ENCODE peak calls at places on chromosome 4, in eight cellular contexts. Y, I, S, H, F, B, U and Z are unnamed samples.

GRCh38 chr4:87901426-87901825 is 68.7 kb downstream of the MEPE start:
- DNase-seq in B (no peak), H (no peak), S (no peak), Y (no peak), F (no peak), U (no peak), I (no peak), Z (no peak)

GRCh38 chr4:89868999-89869589 is 25.6 kb upstream of the MMRN1 start:
- DNase-seq in I (no peak), B (no peak), U (no peak), F (no peak), S (no peak), Y (no peak), H (no peak), Z (no peak)

GRCh38 chr4:52912608-52913007 is 50.5 kb downstream of the RASL11B start:
- DNase-seq in I (peak; percentile 10), H (no peak), B (no peak), Y (no peak), U (no peak), S (no peak), F (no peak), Z (no peak)

GRCh38 chr4:17613761-17614415 is 553 bp upstream of the MED28 start:
- DNase-seq in H (no peak), U (no peak), S (no peak), F (no peak), B (no peak), I (peak; percentile 6), Y (no peak), Z (no peak)

GRCh38 chr4:102586644-102587021 is 85.5 kb downstream of the NFKB1 start:
- DNase-seq in S (no peak), F (no peak), U (no peak), H (no peak), I (no peak), B (no peak), Y (peak; percentile 53), Z (no peak)

GRCh38 chr4:98673978-98674377 is 15.6 kb upstream of the TSPAN5 start:
- DNase-seq in Y (no peak), I (no peak), F (no peak), B (no peak), U (no peak), H (no peak), S (no peak), Z (no peak)

GRCh38 chr4:148776944-148777343 is 334.7 kb upstream of the NR3C2 start:
- DNase-seq in S (no peak), B (no peak), I (peak; percentile 45), U (no peak), F (no peak), Y (no peak), H (no peak), Z (no peak)

GRCh38 chr4:102165584-102165983 is 179.7 kb downstream of the SLC39A8 start:
- DNase-seq in U (no peak), B (no peak), S (no peak), F (no peak), H (no peak), I (no peak), Y (no peak), Z (no peak)

GRCh38 chr4:152585036-152585439 is 49.1 kb upstream of the FBXW7 start:
- DNase-seq in S (no peak), F (no peak), H (no peak), I (no peak), B (no peak), U (no peak), Y (no peak), Z (no peak)

GRCh38 chr4:102525099-102525498 is 23.9 kb downstream of the NFKB1 start:
- DNase-seq in S (no peak), B (no peak), F (no peak), I (no peak), H (no peak), Y (no peak), U (no peak), Z (no peak)

GRCh38 chr4:144338834-144339233 is 198.3 kb upstream of the GYPA start:
- DNase-seq in B (no peak), U (no peak), H (no peak), S (no peak), Y (no peak), I (no peak), F (no peak), Z (no peak)

GRCh38 chr4:127783026-127783769 is 1.1 kb downstream of the HSPA4L start:
- DNase-seq in U (peak; percentile 88), Y (no peak), I (peak; percentile 3), F (no peak), B (no peak), H (no peak), S (peak; percentile 29), Z (no peak)

GRCh38 chr4:53680168-53680567 is 88.9 kb upstream of the LNX1 start:
- DNase-seq in S (no peak), H (no peak), I (no peak), U (no peak), F (no peak), B (no peak), Y (no peak), Z (no peak)

GRCh38 chr4:139658185-139658584 is 7.4 kb upstream of the MGST2 start:
- DNase-seq in U (no peak), Y (peak; percentile 23), B (no peak), H (no peak), S (no peak), I (no peak), F (no peak), Z (no peak)

GRCh38 chr4:159401791-159402380 is 299.0 kb downstream of the RAPGEF2 start:
- DNase-seq in U (no peak), I (peak; percentile 94), Y (no peak), H (no peak), B (no peak), F (no peak), S (no peak), Z (no peak)

GRCh38 chr4:54661686-54662085 is 3.9 kb downstream of the KIT start:
- DNase-seq in U (no peak), B (no peak), H (no peak), I (peak; percentile 84), Y (no peak), S (no peak), F (no peak), Z (no peak)

GRCh38 chr4:2852481-2852881 is 8.8 kb downstream of the ADD1 start:
- DNase-seq in H (no peak), I (no peak), Y (no peak), U (no peak), S (no peak), B (no peak), F (no peak), Z (no peak)

GRCh38 chr4:39614487-39615162 is 24.0 kb downstream of the SMIM14 start:
- DNase-seq in F (no peak), H (no peak), U (no peak), B (no peak), S (no peak), Y (no peak), I (peak; percentile 64), Z (no peak)

GRCh38 chr4:120754590-120754989 is 167.9 kb downstream of the PRDM5 start:
- DNase-seq in S (no peak), H (no peak), Y (no peak), U (no peak), B (no peak), F (peak; percentile 77), I (no peak), Z (no peak)

GRCh38 chr4:83208371-83208770 is 76.2 kb downstream of the COQ2 start:
- DNase-seq in S (no peak), Y (no peak), H (no peak), U (no peak), F (no peak), I (no peak), B (no peak), Z (no peak)